ENCODE peak calls at places on chromosome 3, in five cellular contexts. One of them, this sample, is unnamed. For H3K27me3, the result is how much of the 10 kb centered on the place peaks cover.

GRCh38 chr3:157589168-157589567 is 86.0 kb upstream of the VEPH1 start:
- DNase-seq in GM12878: no peak
- DNase-seq in K562: no peak
- DNase-seq in HepG2: no peak
- DNase-seq in H1: no peak
- DNase-seq in this sample: no peak

GRCh38 chr3:147422934-147423599 is 13.9 kb downstream of the ZIC1 start:
- DNase-seq in GM12878: no peak
- DNase-seq in K562: no peak
- DNase-seq in HepG2: no peak
- DNase-seq in H1: no peak
- DNase-seq in this sample: no peak

GRCh38 chr3:177345049-177345972 is 148.0 kb upstream of the TBL1XR1 start:
- DNase-seq in GM12878: no peak
- DNase-seq in K562: peak
- DNase-seq in HepG2: peak
- DNase-seq in H1: no peak
- DNase-seq in this sample: peak

GRCh38 chr3:15646924-15647511 is 45.5 kb downstream of the BTD start:
- DNase-seq in GM12878: no peak
- DNase-seq in K562: no peak
- DNase-seq in HepG2: no peak
- DNase-seq in H1: no peak
- DNase-seq in this sample: peak

GRCh38 chr3:124409650-124410275 is 320.5 kb upstream of the UMPS start:
- DNase-seq in GM12878: no peak
- DNase-seq in K562: no peak
- DNase-seq in HepG2: no peak
- DNase-seq in H1: no peak
- DNase-seq in this sample: no peak

GRCh38 chr3:20669184-20669583 is 483.2 kb upstream of the SGO1 start:
- DNase-seq in GM12878: no peak
- DNase-seq in K562: no peak
- DNase-seq in HepG2: no peak
- DNase-seq in H1: no peak
- DNase-seq in this sample: no peak

GRCh38 chr3:50581459-50581842 is 12.1 kb downstream of the HEMK1 start:
- DNase-seq in GM12878: no peak
- DNase-seq in K562: no peak
- DNase-seq in HepG2: no peak
- DNase-seq in H1: no peak
- DNase-seq in this sample: no peak

GRCh38 chr3:17505856-17506255 is 236.6 kb downstream of the TBC1D5 start:
- DNase-seq in GM12878: no peak
- DNase-seq in K562: no peak
- DNase-seq in HepG2: no peak
- DNase-seq in H1: no peak
- DNase-seq in this sample: no peak

GRCh38 chr3:120113128-120114116 is 19.2 kb upstream of the GSK3B start:
- DNase-seq in GM12878: no peak
- DNase-seq in K562: no peak
- DNase-seq in HepG2: no peak
- DNase-seq in H1: no peak
- DNase-seq in this sample: peak

GRCh38 chr3:181999314-181999713 is 287.6 kb downstream of the SOX2 start:
- DNase-seq in GM12878: peak
- DNase-seq in K562: no peak
- DNase-seq in HepG2: no peak
- DNase-seq in H1: no peak
- DNase-seq in this sample: no peak

GRCh38 chr3:151404316-151404715 is 19.8 kb upstream of the P2RY12 start:
- DNase-seq in GM12878: no peak
- DNase-seq in K562: no peak
- DNase-seq in HepG2: no peak
- DNase-seq in H1: no peak
- DNase-seq in this sample: no peak

GRCh38 chr3:24493951-24494615 is 567 bp downstream of the THRB start:
- DNase-seq in GM12878: no peak
- DNase-seq in K562: peak
- DNase-seq in HepG2: peak
- DNase-seq in H1: no peak
- DNase-seq in this sample: no peak

GRCh38 chr3:122358633-122359032 is 24.4 kb downstream of the MIX23 start:
- DNase-seq in GM12878: no peak
- DNase-seq in K562: no peak
- DNase-seq in HepG2: no peak
- DNase-seq in H1: no peak
- DNase-seq in this sample: no peak

GRCh38 chr3:135918600-135918999 is 46.9 kb upstream of the PPP2R3A start:
- DNase-seq in GM12878: no peak
- DNase-seq in K562: no peak
- DNase-seq in HepG2: peak
- DNase-seq in H1: no peak
- DNase-seq in this sample: peak
- TF ChIP-seq ATF3 in GM12878: no peak
- TF ChIP-seq ATF3 in K562: no peak
- TF ChIP-seq ATF3 in HepG2: no peak
- TF ChIP-seq ATF3 in H1: no peak
- TF ChIP-seq ATF3 in this sample: no peak

DNA sequence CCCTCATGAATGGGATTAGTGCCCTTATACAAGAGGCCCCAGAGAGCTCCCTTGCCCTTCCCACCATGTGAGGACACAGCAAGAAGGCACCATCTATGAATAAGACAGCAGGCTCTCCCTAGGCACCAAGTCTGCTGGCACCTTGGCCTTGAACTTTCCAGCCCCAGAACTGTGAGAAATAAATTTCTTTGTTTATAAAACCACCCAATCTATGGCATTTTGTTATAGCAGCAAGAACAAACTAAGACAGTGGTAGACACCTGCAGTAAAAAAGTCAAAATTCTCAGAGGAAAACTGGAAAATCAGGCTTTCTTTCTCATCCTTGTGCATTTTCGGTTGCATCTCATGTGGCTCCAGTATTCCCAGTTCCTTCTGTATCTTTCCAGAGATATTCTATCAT is 90.3 kb downstream of the LSM3 start:
- DNase-seq in GM12878: no peak
- DNase-seq in K562: no peak
- DNase-seq in HepG2: no peak
- DNase-seq in H1: no peak
- DNase-seq in this sample: no peak
- H3K27me3 ChIP-seq in GM12878: under half
- H3K27me3 ChIP-seq in K562: under half
- H3K27me3 ChIP-seq in HepG2: under half
- H3K27me3 ChIP-seq in H1: under half
- H3K27me3 ChIP-seq in this sample: under half

DNA sequence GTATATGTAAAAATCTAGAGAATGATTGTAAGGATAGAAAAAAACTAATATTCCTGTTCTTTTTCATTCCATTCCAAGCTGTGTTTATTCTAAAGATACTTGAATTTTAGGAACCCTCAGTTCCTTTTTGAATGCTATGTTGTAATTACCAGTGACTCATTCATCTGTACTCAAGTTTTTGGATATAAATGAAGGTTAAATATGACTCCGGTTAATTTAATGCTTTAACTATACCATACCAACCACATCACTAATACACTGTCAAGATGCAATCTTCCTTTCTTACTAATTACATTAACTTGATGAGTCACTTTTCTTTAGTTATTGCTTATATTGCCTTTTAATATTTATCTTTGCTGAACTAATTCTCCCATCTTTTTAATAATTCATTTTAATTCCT is 68.8 kb upstream of the ZNF148 start:
- DNase-seq in GM12878: no peak
- DNase-seq in K562: no peak
- DNase-seq in HepG2: no peak
- DNase-seq in H1: no peak
- DNase-seq in this sample: no peak
- TF ChIP-seq ATF3 in GM12878: no peak
- TF ChIP-seq ATF3 in K562: no peak
- TF ChIP-seq ATF3 in HepG2: no peak
- TF ChIP-seq ATF3 in H1: no peak
- TF ChIP-seq ATF3 in this sample: no peak

GRCh38 chr3:194135516-194135805 is 487 bp upstream of the HES1 start:
- DNase-seq in GM12878: no peak
- DNase-seq in K562: no peak
- DNase-seq in HepG2: no peak
- DNase-seq in H1: no peak
- DNase-seq in this sample: no peak
- H3K27me3 ChIP-seq in GM12878: under half
- H3K27me3 ChIP-seq in K562: under half
- H3K27me3 ChIP-seq in HepG2: under half
- H3K27me3 ChIP-seq in H1: under half
- H3K27me3 ChIP-seq in this sample: under half

GRCh38 chr3:101262393-101263240 is 57.8 kb downstream of the IMPG2 start:
- DNase-seq in GM12878: no peak
- DNase-seq in K562: no peak
- DNase-seq in HepG2: no peak
- DNase-seq in H1: no peak
- DNase-seq in this sample: no peak

GRCh38 chr3:101266566-101266965 is 53.8 kb downstream of the IMPG2 start:
- DNase-seq in GM12878: no peak
- DNase-seq in K562: no peak
- DNase-seq in HepG2: no peak
- DNase-seq in H1: no peak
- DNase-seq in this sample: no peak

GRCh38 chr3:101259485-101260341 is 60.7 kb downstream of the IMPG2 start:
- DNase-seq in GM12878: no peak
- DNase-seq in K562: no peak
- DNase-seq in HepG2: no peak
- DNase-seq in H1: no peak
- DNase-seq in this sample: no peak

GRCh38 chr3:101261506-101261905 is 58.9 kb downstream of the IMPG2 start:
- DNase-seq in GM12878: no peak
- DNase-seq in K562: no peak
- DNase-seq in HepG2: no peak
- DNase-seq in H1: no peak
- DNase-seq in this sample: no peak
- TF ChIP-seq ATF3 in GM12878: no peak
- TF ChIP-seq ATF3 in K562: no peak
- TF ChIP-seq ATF3 in HepG2: no peak
- TF ChIP-seq ATF3 in H1: no peak
- TF ChIP-seq ATF3 in this sample: no peak

DNA sequence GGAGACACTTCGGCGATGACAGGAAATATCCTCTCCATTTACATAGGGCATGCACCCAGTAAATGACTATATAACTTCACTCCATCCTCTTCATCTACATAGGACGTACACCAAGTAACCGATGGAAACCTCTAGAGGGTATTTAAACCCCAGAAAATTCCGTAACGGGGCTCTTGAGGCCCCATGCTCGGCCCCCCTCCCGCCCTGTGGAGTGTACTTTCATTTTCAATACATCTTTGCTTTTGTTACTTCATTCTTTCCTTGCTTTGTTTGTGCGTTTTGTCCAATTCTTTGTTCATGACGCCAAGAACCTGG is 7.5 kb upstream of the FAM107A start:
- DNase-seq in GM12878: no peak
- DNase-seq in K562: no peak
- DNase-seq in HepG2: no peak
- DNase-seq in H1: no peak
- DNase-seq in this sample: no peak
- H3K27me3 ChIP-seq in GM12878: under half
- H3K27me3 ChIP-seq in K562: half or more
- H3K27me3 ChIP-seq in HepG2: under half
- H3K27me3 ChIP-seq in H1: under half
- H3K27me3 ChIP-seq in this sample: under half

DNA sequence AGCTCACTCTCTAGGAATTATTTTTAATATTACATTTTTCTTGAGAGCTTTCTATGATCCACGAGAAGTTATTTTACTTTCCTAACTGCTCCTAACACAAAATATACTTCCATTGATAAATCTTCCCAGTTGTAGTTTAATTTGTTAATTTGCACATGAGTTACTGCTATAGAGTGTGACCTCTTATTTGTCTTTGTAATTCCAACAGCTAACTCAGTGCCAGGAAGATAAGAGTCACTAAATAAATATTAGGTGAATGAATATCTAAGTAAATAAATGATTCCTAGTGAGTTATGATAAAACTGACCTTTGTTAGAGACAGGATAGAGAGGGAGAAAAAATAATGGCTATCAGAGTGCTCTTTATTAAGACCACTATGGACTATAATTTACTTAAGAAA is 319.9 kb downstream of the NAALADL2 start:
- DNase-seq in GM12878: no peak
- DNase-seq in K562: no peak
- DNase-seq in HepG2: no peak
- DNase-seq in H1: no peak
- DNase-seq in this sample: no peak
- TF ChIP-seq ATF3 in GM12878: no peak
- TF ChIP-seq ATF3 in K562: no peak
- TF ChIP-seq ATF3 in HepG2: no peak
- TF ChIP-seq ATF3 in H1: no peak
- TF ChIP-seq ATF3 in this sample: no peak

GRCh38 chr3:8642001-8642400 is 2.6 kb downstream of the SSUH2 start:
- DNase-seq in GM12878: no peak
- DNase-seq in K562: no peak
- DNase-seq in HepG2: no peak
- DNase-seq in H1: no peak
- DNase-seq in this sample: no peak
- H3K27me3 ChIP-seq in GM12878: under half
- H3K27me3 ChIP-seq in K562: under half
- H3K27me3 ChIP-seq in HepG2: under half
- H3K27me3 ChIP-seq in H1: under half
- H3K27me3 ChIP-seq in this sample: under half

This sample was measured in HCT116.